ENCODE peak calls at places on chromosomes 5 and 9, in five cellular contexts. N is heart left ventricle, I is endodermal cell, O is A549, Z is psoas muscle. W is an unnamed sample. For H3K4me1, the result is how much of the 10 kb centered on the place peaks cover.

GRCh38 chr5:86861514-86861913 is 243.8 kb downstream of the COX7C start:
- DNase-seq in N (no peak), I (no peak), O (no peak), Z (no peak), W (no peak)

GRCh38 chr5:123718238-123718637 is 206.3 kb downstream of the CSNK1G3 start:
- DNase-seq in N (no peak), I (no peak), O (no peak), Z (no peak), W (no peak)

GRCh38 chr9:93253633-93254032 is 69.7 kb downstream of the WNK2 start:
- DNase-seq in N (no peak), I (no peak), O (no peak), Z (no peak), W (no peak)

GRCh38 chr5:87127426-87127825 is 140.3 kb upstream of the RASA1 start:
- DNase-seq in N (no peak), I (no peak), O (no peak), Z (no peak), W (no peak)

GRCh38 chr5:77679791-77680190 is 41.3 kb upstream of the OTP start:
- DNase-seq in N (no peak), I (no peak), O (peak), Z (no peak), W (no peak)

GRCh38 chr5:74538206-74538661 is 102.3 kb downstream of the ENC1 start:
- DNase-seq in N (peak), I (no peak), O (peak), Z (peak), W (no peak)

GRCh38 chr9:86586144-86586494 is 231.9 kb upstream of the TUT7 start:
- DNase-seq in N (no peak), I (no peak), O (no peak), Z (no peak), W (no peak)

GRCh38 chr9:38384990-38385848 is 7.3 kb upstream of the ALDH1B1 start:
- DNase-seq in N (no peak), I (no peak), O (no peak), Z (no peak), W (no peak)

GRCh38 chr5:147621016-147621415 is 111.1 kb upstream of the DPYSL3 start:
- DNase-seq in N (no peak), I (no peak), O (no peak), Z (no peak), W (no peak)

GRCh38 chr5:95668216-95668615 is 14.6 kb downstream of the SPATA9 start:
- DNase-seq in N (no peak), I (no peak), O (no peak), Z (no peak), W (no peak)

GRCh38 chr5:137695651-137696428 is 40.0 kb downstream of the KLHL3 start:
- DNase-seq in N (no peak), I (no peak), O (no peak), Z (no peak), W (no peak)

GRCh38 chr5:1125030-1125357 is 13.1 kb upstream of the SLC12A7 start:
- DNase-seq in N (no peak), I (no peak), O (no peak), Z (peak), W (no peak)

GRCh38 chr5:56638768-56639238 is 176.5 kb upstream of the MAP3K1 start:
- DNase-seq in N (no peak), I (no peak), O (no peak), Z (no peak), W (no peak)

GRCh38 chr5:149956685-149957084 is 3.9 kb upstream of the SLC26A2 start:
- DNase-seq in N (no peak), I (no peak), O (no peak), Z (no peak), W (no peak)

GRCh38 chr9:94656190-94656589 is 16.9 kb upstream of the FBP1 start:
- DNase-seq in N (no peak), I (peak), O (no peak), Z (no peak), W (peak)

GRCh38 chr5:157205708-157206107 is 25.1 kb downstream of the ITK start:
- DNase-seq in N (no peak), I (no peak), O (no peak), Z (no peak), W (no peak)

GRCh38 chr9:16063241-16063591 is 510.4 kb downstream of the CCDC171 start:
- DNase-seq in N (no peak), I (no peak), O (no peak), Z (no peak), W (no peak)

GRCh38 chr9:134932171-134932570 is 14.5 kb upstream of the FCN1 start:
- DNase-seq in N (no peak), I (no peak), O (no peak), Z (no peak), W (no peak)

GRCh38 chr5:170105643-170106611 is at the start of gene FOXI1:
- DNase-seq in N (no peak), I (peak), O (no peak), Z (no peak), W (no peak)

GRCh38 chr9:129454468-129455067 is 166.3 kb downstream of the C9orf50 start:
- DNase-seq in N (no peak), I (no peak), O (no peak), Z (no peak), W (no peak)

GRCh38 chr9:27836661-27837401 is 263.6 kb upstream of the C9orf72 start:
- DNase-seq in N (no peak), I (no peak), O (no peak), Z (no peak), W (no peak)

GRCh38 chr5:26889810-26890209 is 148.6 kb downstream of the CDH9 start:
- DNase-seq in N (no peak), I (no peak), O (no peak), Z (no peak), W (no peak)

GRCh38 chr9:80285325-80285724 is 713.6 kb downstream of the TLE4 start:
- DNase-seq in N (no peak), I (peak), O (no peak), Z (no peak), W (no peak)

GRCh38 chr5:77239126-77239741 is 28.8 kb downstream of the PDE8B start:
- DNase-seq in N (no peak), I (no peak), O (peak), Z (no peak), W (no peak)

GRCh38 chr5:172118891-172119290 is 69.1 kb downstream of the STK10 start:
- DNase-seq in N (peak), I (no peak), O (no peak), Z (no peak), W (no peak)

GRCh38 chr5:77328926-77329647 is 118.6 kb downstream of the PDE8B start:
- DNase-seq in N (no peak), I (no peak), O (no peak), Z (no peak), W (no peak)

GRCh38 chr9:32782476-32783167 is 718 bp upstream of the TMEM215 start:
- DNase-seq in N (no peak), I (peak), O (no peak), Z (peak), W (no peak)

GRCh38 chr5:87081511-87082372 is 185.9 kb upstream of the RASA1 start:
- DNase-seq in N (no peak), I (no peak), O (no peak), Z (no peak), W (no peak)

GRCh38 chr5:54909911-54910870 is 75.2 kb downstream of the ESM1 start:
- DNase-seq in N (no peak), I (no peak), O (no peak), Z (no peak), W (no peak)

GRCh38 chr9:6007770-6008168 is 7.7 kb downstream of the RANBP6 start:
- DNase-seq in N (peak), I (peak), O (peak), Z (peak), W (peak)

DNA sequence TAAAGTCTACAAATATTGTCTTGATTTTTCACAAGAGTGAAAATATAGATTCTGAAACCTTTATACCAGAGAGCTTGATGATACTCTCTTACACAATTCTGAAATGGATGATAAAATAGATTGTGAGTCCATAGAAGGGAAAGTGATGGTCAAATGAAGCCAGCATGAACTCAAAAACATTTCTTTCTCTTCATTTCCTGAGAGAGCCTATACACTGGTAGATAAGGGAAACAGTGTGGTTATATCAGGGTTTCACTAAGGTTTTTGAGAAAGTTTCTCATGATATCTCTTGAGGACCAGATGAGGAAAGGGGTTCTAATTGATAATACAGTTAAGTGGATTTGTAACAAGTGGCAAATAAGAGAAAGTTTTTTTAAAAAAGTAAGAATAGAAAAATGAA is 254.1 kb downstream of the PJA2 start:
- DNase-seq in N (no peak), I (no peak), O (no peak), Z (no peak), W (no peak)
- H3K4me1 ChIP-seq in N (under half), I (under half), O (under half), Z (under half), W (under half)

GRCh38 chr9:125637264-125637663 is 69.7 kb downstream of the MAPKAP1 start:
- DNase-seq in N (no peak), I (no peak), O (no peak), Z (no peak), W (no peak)

GRCh38 chr9:125639057-125639456 is 68.0 kb downstream of the MAPKAP1 start:
- DNase-seq in N (no peak), I (no peak), O (no peak), Z (no peak), W (no peak)

GRCh38 chr9:125635888-125636287 is 71.1 kb downstream of the MAPKAP1 start:
- DNase-seq in N (no peak), I (no peak), O (no peak), Z (no peak), W (no peak)

GRCh38 chr9:125638239-125638638 is 68.8 kb downstream of the MAPKAP1 start:
- DNase-seq in N (no peak), I (no peak), O (no peak), Z (no peak), W (no peak)

DNA sequence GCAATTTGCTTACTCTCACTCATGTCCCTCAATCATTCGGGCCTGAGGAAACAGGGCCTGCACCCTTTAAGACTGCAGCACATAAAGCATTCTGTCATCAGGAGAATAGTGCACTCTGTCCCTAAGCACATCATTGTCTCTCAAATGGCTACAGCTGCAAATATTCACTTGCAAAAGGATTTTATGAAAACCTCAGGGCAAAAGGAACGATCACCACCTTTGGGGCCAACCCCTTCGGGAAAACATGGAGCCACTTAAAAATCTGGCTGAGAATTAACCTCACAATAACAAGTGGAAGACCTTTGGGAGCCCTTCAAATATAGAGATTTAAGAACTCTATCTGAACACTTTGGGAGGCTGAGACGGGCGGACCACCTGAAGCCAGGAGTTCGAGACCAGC is 68.4 kb downstream of the MAPKAP1 start:
- DNase-seq in N (no peak), I (no peak), O (no peak), Z (no peak), W (no peak)
- H3K4me1 ChIP-seq in N (under half), I (under half), O (under half), Z (under half), W (under half)

GRCh38 chr9:105246656-105247162 is 2.3 kb downstream of the SLC44A1 start:
- DNase-seq in N (no peak), I (no peak), O (no peak), Z (no peak), W (no peak)
- H3K4me1 ChIP-seq in N (under half), I (under half), O (under half), Z (under half), W (under half)

DNA sequence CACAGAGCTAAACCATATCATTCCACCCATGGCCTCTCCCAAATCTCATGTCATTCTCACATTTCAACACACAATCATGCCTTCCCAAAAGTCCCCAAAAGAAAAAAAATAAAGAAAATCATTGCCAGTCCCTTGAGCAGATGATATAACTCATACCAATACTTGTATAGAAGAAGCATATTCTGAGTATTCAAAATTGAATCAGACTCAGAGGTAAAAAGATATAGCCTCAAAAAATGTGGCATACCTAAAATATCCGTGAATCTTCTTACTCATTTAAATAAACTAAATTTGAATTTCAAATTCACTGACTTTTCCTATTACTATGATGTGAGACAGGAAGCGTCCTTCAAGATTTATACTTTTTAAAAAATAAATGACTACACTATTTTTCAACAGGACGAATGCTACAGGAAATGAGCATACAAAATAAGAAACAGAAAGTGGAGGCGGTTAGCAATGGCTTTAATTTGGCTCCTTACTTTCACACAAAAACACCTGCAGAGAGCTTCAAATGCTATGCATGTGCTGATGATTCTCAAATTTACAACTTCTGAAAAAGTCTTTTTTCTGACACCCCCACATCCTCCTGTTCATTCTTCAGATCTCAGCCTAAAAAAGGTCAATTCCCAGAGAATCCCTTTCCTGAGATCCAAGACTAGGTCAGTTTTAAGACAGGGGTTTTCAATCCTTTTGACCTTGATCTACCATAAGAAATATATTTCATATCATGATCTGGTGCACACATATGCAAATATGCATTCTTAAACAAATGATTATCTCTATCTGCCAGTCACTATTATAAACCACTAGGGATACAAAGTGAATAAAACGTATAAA is 39.6 kb upstream of the DMXL1 start:
- DNase-seq in N (no peak), I (no peak), O (no peak), Z (no peak), W (no peak)
- H3K4me1 ChIP-seq in N (under half), I (under half), O (under half), Z (under half), W (under half)

GRCh38 chr5:16891043-16891442 is 45.0 kb downstream of the MYO10 start:
- DNase-seq in N (no peak), I (no peak), O (no peak), Z (no peak), W (no peak)
- H3K4me1 ChIP-seq in N (under half), I (under half), O (half or more), Z (under half), W (under half)

W was measured in aorta.